ENCODE peak calls at places on chromosomes 2 and 18, in four cellular contexts. E is IMR-90, Q is K562, T is endothelial cell of umbilical vein. U is an unnamed sample.

GRCh38 chr2:173191601-173192000 is 116.0 kb downstream of the MAP3K20 start:
- DNase-seq in Q (no peak), E (peak; percentile 55), T (no peak), U (peak; percentile 30)

GRCh38 chr18:50287441-50288347 is at the start of gene CXXC1:
- DNase-seq in T (peak; percentile 100), E (peak; percentile 100), Q (peak; percentile 85), U (peak; percentile 98)

GRCh38 chr2:15298769-15299168 is 262.4 kb downstream of the NBAS start:
- DNase-seq in E (peak; percentile 90), T (no peak), Q (no peak), U (no peak)

GRCh38 chr2:68190991-68191731 is 33.5 kb downstream of the PNO1 start:
- DNase-seq in T (peak; percentile 32), E (peak; percentile 96), Q (no peak), U (no peak)

GRCh38 chr18:79204889-79205807 is 136.0 kb downstream of the ATP9B start:
- DNase-seq in T (no peak), Q (no peak), E (no peak), U (no peak)

GRCh38 chr2:17646096-17646554 is 105.6 kb downstream of the VSNL1 start:
- DNase-seq in E (peak; percentile 88), T (peak; percentile 77), Q (peak; percentile 44), U (peak; percentile 40)

GRCh38 chr2:160269365-160269764 is 69.3 kb upstream of the ITGB6 start:
- DNase-seq in Q (no peak), T (no peak), E (no peak), U (no peak)

GRCh38 chr2:214019973-214020345 is 390.9 kb upstream of the VWC2L start:
- DNase-seq in Q (no peak), E (no peak), T (no peak), U (no peak)

GRCh38 chr2:162582357-162582798 is 238.4 kb downstream of the GCA start:
- DNase-seq in T (peak; percentile 41), E (no peak), Q (no peak), U (no peak)

GRCh38 chr2:118095610-118096009 is 7.3 kb downstream of the INSIG2 start:
- DNase-seq in E (no peak), Q (no peak), T (no peak), U (no peak)

GRCh38 chr18:22711381-22711717 is 221.8 kb upstream of the RBBP8 start:
- DNase-seq in T (no peak), Q (no peak), E (no peak), U (no peak)

GRCh38 chr2:169693344-169693743 is 861 bp downstream of the CFAP210 start:
- DNase-seq in E (no peak), Q (peak; percentile 27), T (peak; percentile 31), U (no peak)

GRCh38 chr2:205883965-205884364 is 201.7 kb downstream of the NRP2 start:
- DNase-seq in E (no peak), T (no peak), Q (no peak), U (no peak)

GRCh38 chr2:40879305-40879704 is 427.4 kb upstream of the SLC8A1 start:
- DNase-seq in T (no peak), Q (no peak), E (no peak), U (no peak)

GRCh38 chr2:88626171-88627054 is 851 bp downstream of the EIF2AK3 start:
- DNase-seq in Q (peak; percentile 55), T (peak; percentile 39), E (no peak), U (no peak)

GRCh38 chr2:31558401-31559295 is 22.1 kb downstream of the SRD5A2 start:
- DNase-seq in E (peak; percentile 20), Q (no peak), T (no peak), U (no peak)

GRCh38 chr2:219744698-219745097 is 117.3 kb downstream of the SLC4A3 start:
- DNase-seq in T (no peak), E (no peak), Q (no peak), U (no peak)

GRCh38 chr2:146444987-146445386 is 1399.8 kb upstream of the ACVR2A start:
- DNase-seq in T (no peak), Q (no peak), E (no peak), U (no peak)

GRCh38 chr18:8162797-8163196 is 446.4 kb upstream of the RAB12 start:
- DNase-seq in T (no peak), Q (no peak), E (no peak), U (no peak)

GRCh38 chr18:8167036-8167435 is 442.2 kb upstream of the RAB12 start:
- DNase-seq in Q (no peak), E (no peak), T (no peak), U (no peak)

GRCh38 chr18:8165095-8165494 is 444.1 kb upstream of the RAB12 start:
- DNase-seq in E (no peak), T (no peak), Q (no peak), U (no peak)

GRCh38 chr18:8163287-8163959 is 445.8 kb upstream of the RAB12 start:
- DNase-seq in T (no peak), Q (no peak), E (no peak), U (no peak)

GRCh38 chr18:8167673-8168072 is 441.6 kb upstream of the RAB12 start:
- DNase-seq in T (no peak), E (no peak), Q (no peak), U (no peak)
- H3K9me1 ChIP-seq in T (no peaks in the 10 kb centered on the region), E (peaks cover 3% of the 10 kb centered on the region), Q (no peaks in the 10 kb centered on the region), U (no peaks in the 10 kb centered on the region)

DNA sequence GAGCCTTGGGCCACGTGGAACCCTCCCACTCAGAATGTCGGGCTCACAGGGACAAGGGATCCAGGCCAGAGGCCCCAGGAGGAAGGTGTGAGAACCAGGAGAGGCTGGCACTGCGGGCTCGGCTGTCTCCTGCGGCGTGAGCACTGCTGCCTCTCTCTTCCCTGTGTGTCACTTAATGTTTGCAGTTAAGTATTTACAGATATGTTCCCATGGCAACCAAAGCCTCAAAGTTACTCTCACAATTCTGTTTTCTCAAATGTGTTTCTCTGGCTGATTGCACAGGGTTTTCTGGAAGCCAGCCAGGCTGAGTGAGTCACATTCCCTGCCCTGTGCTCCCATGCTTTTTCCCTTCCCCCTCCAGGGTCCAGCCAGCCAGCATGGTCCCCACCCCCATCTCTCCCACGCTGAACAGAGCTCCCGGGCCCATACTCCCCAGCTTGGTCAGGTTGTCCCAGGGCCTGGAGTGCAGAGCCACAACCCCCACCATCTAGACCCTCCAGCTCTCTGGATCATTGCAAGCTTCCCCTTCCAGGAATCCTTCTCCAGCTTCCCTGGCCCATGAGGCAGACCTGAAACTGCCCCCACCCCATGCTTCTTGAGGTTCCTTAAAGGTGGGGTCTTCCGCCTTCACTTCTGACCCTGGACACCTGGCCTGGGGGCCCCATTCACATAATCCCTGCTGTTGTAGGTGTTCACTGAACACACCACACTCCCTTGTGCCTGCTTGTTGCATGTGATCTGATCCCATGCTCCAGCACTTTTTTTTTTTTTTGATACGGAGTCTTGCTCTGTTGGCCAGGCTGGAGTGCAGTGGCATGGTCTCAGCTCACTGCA is 265.9 kb downstream of the CELF4 start:
- DNase-seq in E (peak; percentile 93), T (peak; percentile 94), Q (peak; percentile 85), U (peak; percentile 32)
- H3K27ac ChIP-seq in E (no peak overlapping the region), T (no peak overlapping the region), Q (no peak overlapping the region), U (no peak overlapping the region)

GRCh38 chr2:112487444-112487961 is 5.5 kb downstream of the TTL start:
- DNase-seq in T (no peak), E (no peak), Q (no peak), U (no peak)

GRCh38 chr2:112483821-112484220 is 1.9 kb downstream of the TTL start:
- DNase-seq in Q (no peak), T (peak; percentile 40), E (no peak), U (no peak)

GRCh38 chr2:112488201-112488600 is 6.2 kb downstream of the TTL start:
- DNase-seq in E (no peak), Q (no peak), T (no peak), U (no peak)

GRCh38 chr2:112486895-112487294 is 4.9 kb downstream of the TTL start:
- DNase-seq in E (no peak), T (no peak), Q (peak; percentile 3), U (no peak)

GRCh38 chr2:112485849-112486248 is 3.9 kb downstream of the TTL start:
- DNase-seq in Q (peak; percentile 1), T (no peak), E (no peak), U (no peak)
- H3K4me2 ChIP-seq in Q (no peak overlapping the region), T (no peak overlapping the region), E (no peak overlapping the region), U (no peak overlapping the region)

GRCh38 chr18:30613467-30613801 is 429.1 kb downstream of the DSC3 start:
- DNase-seq in T (no peak), E (no peak), Q (no peak), U (no peak)
- H3K9me1 ChIP-seq in T (no peaks in the 10 kb centered on the region), E (no peaks in the 10 kb centered on the region), Q (no peaks in the 10 kb centered on the region), U (no peaks in the 10 kb centered on the region)

GRCh38 chr18:13730486-13730885 is 4.0 kb downstream of the RNMT start:
- DNase-seq in Q (no peak), E (no peak), T (no peak), U (no peak)

GRCh38 chr18:13726972-13727331 is 479 bp downstream of the RNMT start:
- DNase-seq in T (no peak), E (peak; percentile 56), Q (no peak), U (no peak)

GRCh38 chr18:13720123-13720522 is 6.2 kb downstream of the FAM210A start:
- DNase-seq in Q (no peak), T (no peak), E (no peak), U (no peak)

GRCh38 chr18:13726228-13726971 is at the start of the genes FAM210A and RNMT:
- DNase-seq in Q (peak; percentile 81), T (peak; percentile 97), E (peak; percentile 96), U (peak; percentile 66)

GRCh38 chr18:13725566-13726227 is 661 bp downstream of the FAM210A start:
- DNase-seq in Q (no peak), E (peak; percentile 2), T (peak; percentile 22), U (no peak)
- H3K27ac ChIP-seq in Q (peak overlapping the region; percentile 93), E (peak overlapping the region; percentile 28), T (peak overlapping the region; percentile 21), U (peak overlapping the region; percentile 92)

GRCh38 chr2:233329489-233330135 is 22.0 kb downstream of the SAG start:
- DNase-seq in E (no peak), Q (no peak), T (peak; percentile 25), U (no peak)
- H3K4me2 ChIP-seq in E (no peak overlapping the region), Q (peak overlapping the region; percentile 4), T (no peak overlapping the region), U (no peak overlapping the region)

GRCh38 chr2:174631009-174631981 is 33.7 kb upstream of the WIPF1 start:
- DNase-seq in E (peak; percentile 90), Q (no peak), T (no peak), U (no peak)

GRCh38 chr2:174635015-174635593 is 37.5 kb upstream of the WIPF1 start:
- DNase-seq in Q (no peak), T (no peak), E (no peak), U (no peak)

GRCh38 chr2:174634130-174635014 is 36.8 kb upstream of the WIPF1 start:
- DNase-seq in Q (peak; percentile 23), E (peak; percentile 12), T (peak; percentile 31), U (no peak)

GRCh38 chr2:174632847-174633620 is 35.4 kb upstream of the WIPF1 start:
- DNase-seq in E (no peak), Q (no peak), T (no peak), U (no peak)

GRCh38 chr2:174633621-174633927 is 36.0 kb upstream of the WIPF1 start:
- DNase-seq in Q (no peak), T (peak; percentile 8), E (no peak), U (no peak)
- H3K9me1 ChIP-seq in Q (no peaks in the 10 kb centered on the region), T (no peaks in the 10 kb centered on the region), E (peaks cover 14% of the 10 kb centered on the region), U (no peaks in the 10 kb centered on the region)

U was measured in keratinocyte.